ENCODE peak calls at places on chromosome 21, in ten cellular contexts. S, O, T, X, Q, U, E, C, Z and I are unnamed samples.

GRCh38 chr21:44379991-44380865 is 26.8 kb downstream of the TRPM2 start:
- DNase-seq in C (no peak), T (no peak), U (no peak), Z (no peak), X (no peak), S (no peak), Q (no peak), E (no peak), O (no peak), I (no peak)

GRCh38 chr21:39663066-39663465 is 50.3 kb downstream of the B3GALT5 start:
- DNase-seq in U (no peak), E (no peak), O (no peak), Z (no peak), S (no peak), T (no peak), X (no peak), C (no peak), Q (no peak), I (no peak)

GRCh38 chr21:35509004-35509704 is 460.1 kb upstream of the RUNX1 start:
- DNase-seq in C (no peak), S (no peak), U (no peak), E (no peak), T (no peak), Z (no peak), X (no peak), Q (no peak), O (no peak), I (no peak)

GRCh38 chr21:45336870-45337269 is 49.2 kb upstream of the POFUT2 start:
- DNase-seq in T (no peak), E (peak), C (no peak), U (no peak), Q (no peak), O (no peak), X (no peak), Z (peak), S (peak), I (no peak)

GRCh38 chr21:36486246-36486645 is 6.3 kb upstream of the CLDN14 start:
- DNase-seq in E (no peak), T (no peak), O (no peak), Q (no peak), X (no peak), U (no peak), C (no peak), S (no peak), Z (no peak), I (no peak)

GRCh38 chr21:30083120-30083945 is 83.3 kb downstream of the CLDN17 start:
- DNase-seq in O (peak), T (no peak), S (no peak), E (peak), Q (no peak), Z (no peak), U (no peak), C (no peak), X (no peak), I (no peak)

GRCh38 chr21:37119421-37120218 is 46.6 kb downstream of the TTC3 start:
- DNase-seq in S (peak), E (peak), U (no peak), Q (no peak), T (no peak), O (no peak), C (no peak), X (no peak), Z (no peak), I (no peak)

GRCh38 chr21:31557956-31558838 is 101.3 kb upstream of the SOD1 start:
- DNase-seq in Z (no peak), Q (peak), S (peak), O (peak), X (no peak), U (peak), E (peak), C (peak), T (peak), I (peak)

GRCh38 chr21:25005388-25005787 is 601.9 kb downstream of the MRPL39 start:
- DNase-seq in T (peak), C (no peak), Z (peak), E (no peak), Q (no peak), S (no peak), X (no peak), U (no peak), O (no peak), I (no peak)

GRCh38 chr21:42547001-42547905 is 33.6 kb downstream of the SLC37A1 start:
- DNase-seq in U (no peak), Q (no peak), C (no peak), X (no peak), O (no peak), T (no peak), Z (no peak), S (no peak), E (no peak), I (no peak)

GRCh38 chr21:41247976-41248545 is 68.5 kb upstream of the FAM3B start:
- DNase-seq in C (no peak), U (no peak), T (no peak), S (no peak), E (no peak), Q (no peak), O (no peak), Z (no peak), X (no peak), I (no peak)